ENCODE peak calls at places on chromosome X, in seven cellular contexts. D is right lobe of liver; G is astrocyte; A is colonic mucosa; F is vagina; L is CD8-positive, alpha-beta T cell; Y is tibial artery. W is an unnamed sample.

GRCh38 chrX:33045882-33046281 is 165.5 kb downstream of the DMD start:
- DNase-seq in D (no peak), G (no peak), A (no peak), F (no peak), L (no peak), Y (no peak), W (no peak)

GRCh38 chrX:23338334-23338733 is 3.7 kb downstream of the PTCHD1 start:
- DNase-seq in D (no peak), G (no peak), A (no peak), F (no peak), L (no peak), Y (no peak), W (no peak)

GRCh38 chrX:82591421-82591820 is 916.7 kb upstream of the POU3F4 start:
- DNase-seq in D (no peak), G (no peak), A (no peak), F (no peak), L (no peak), Y (no peak), W (no peak)

GRCh38 chrX:72123471-72124185 is 8.1 kb downstream of the RTL5 start:
- DNase-seq in D (no peak), G (peak; percentile 22), A (no peak), F (no peak), L (no peak), Y (peak; percentile 87), W (peak; percentile 21)

GRCh38 chrX:137562096-137562495 is 3.8 kb upstream of the ZIC3 start:
- DNase-seq in D (no peak), G (no peak), A (no peak), F (no peak), L (no peak), Y (no peak), W (no peak)

GRCh38 chrX:103919336-103919682 is 43.1 kb upstream of the TMSB15B start:
- DNase-seq in D (no peak), G (peak; percentile 44), A (peak; percentile 41), F (no peak), L (no peak), Y (no peak), W (no peak)

GRCh38 chrX:16310326-16310725 is 143.0 kb downstream of the MAGEB17 start:
- DNase-seq in D (no peak), G (no peak), A (no peak), F (no peak), L (no peak), Y (no peak), W (no peak)

GRCh38 chrX:109880629-109881028 is 122.3 kb upstream of the TMEM164 start:
- DNase-seq in D (no peak), G (no peak), A (no peak), F (no peak), L (no peak), Y (no peak), W (no peak)

GRCh38 chrX:100615015-100615414 is 21.6 kb downstream of the TSPAN6 start:
- DNase-seq in D (no peak), G (peak; percentile 57), A (peak; percentile 35), F (no peak), L (no peak), Y (no peak), W (no peak)

DNA sequence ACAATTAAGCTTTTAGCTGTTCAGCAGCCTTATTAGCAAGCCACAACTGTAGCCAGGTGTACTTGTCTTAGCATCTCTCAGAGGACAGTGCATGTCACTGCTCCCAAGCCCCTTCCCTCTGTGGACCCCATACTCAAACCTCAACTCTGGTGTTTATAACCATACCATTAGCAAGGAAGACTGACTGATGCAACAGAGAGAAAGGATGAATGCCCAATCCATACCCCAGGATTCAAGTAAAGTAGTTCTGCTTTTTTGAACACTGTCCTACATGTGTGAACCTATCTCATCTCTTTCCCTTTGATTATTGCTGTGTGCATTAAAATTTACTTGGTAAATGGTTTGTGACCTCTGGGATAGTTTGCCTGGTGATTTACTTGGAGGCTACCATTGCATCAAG is 22.8 kb upstream of the CYBB start:
- DNase-seq in D (no peak), G (no peak), A (no peak), F (no peak), L (no peak), Y (no peak), W (no peak)
- H3K4me1 ChIP-seq in D (no peaks in the 10 kb centered on the region), G (no peaks in the 10 kb centered on the region), A (no peaks in the 10 kb centered on the region), F (no peaks in the 10 kb centered on the region), L (peaks cover 38% of the 10 kb centered on the region), Y (no peaks in the 10 kb centered on the region), W (no peaks in the 10 kb centered on the region)

DNA sequence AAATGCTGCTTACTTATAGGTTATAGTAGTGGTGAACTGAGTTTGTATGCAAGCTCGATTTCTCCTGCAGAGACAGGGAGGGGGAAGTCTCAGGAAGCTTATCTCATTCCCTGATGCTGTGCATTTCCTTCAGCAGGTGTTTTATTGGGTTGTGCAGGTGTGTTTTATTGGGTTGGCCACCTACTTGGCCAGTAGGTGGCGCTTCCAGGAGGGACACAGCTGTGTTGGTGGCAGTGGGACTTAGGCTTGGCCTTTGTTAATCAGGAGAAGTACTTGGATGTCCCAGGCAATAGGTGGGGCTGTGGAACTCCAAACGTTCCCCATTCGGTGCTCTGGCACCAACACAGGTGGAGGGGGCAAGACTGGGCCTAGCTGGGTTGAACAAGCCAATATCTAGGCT is 196.0 kb upstream of the DCAF8L1 start:
- DNase-seq in D (no peak), G (no peak), A (peak; percentile 42), F (no peak), L (no peak), Y (no peak), W (peak; percentile 27)
- TF ChIP-seq CTCF in D (peak; percentile 33), G (no peak), A (no peak), F (no peak), L (no peak), Y (no peak), W (no peak)

DNA sequence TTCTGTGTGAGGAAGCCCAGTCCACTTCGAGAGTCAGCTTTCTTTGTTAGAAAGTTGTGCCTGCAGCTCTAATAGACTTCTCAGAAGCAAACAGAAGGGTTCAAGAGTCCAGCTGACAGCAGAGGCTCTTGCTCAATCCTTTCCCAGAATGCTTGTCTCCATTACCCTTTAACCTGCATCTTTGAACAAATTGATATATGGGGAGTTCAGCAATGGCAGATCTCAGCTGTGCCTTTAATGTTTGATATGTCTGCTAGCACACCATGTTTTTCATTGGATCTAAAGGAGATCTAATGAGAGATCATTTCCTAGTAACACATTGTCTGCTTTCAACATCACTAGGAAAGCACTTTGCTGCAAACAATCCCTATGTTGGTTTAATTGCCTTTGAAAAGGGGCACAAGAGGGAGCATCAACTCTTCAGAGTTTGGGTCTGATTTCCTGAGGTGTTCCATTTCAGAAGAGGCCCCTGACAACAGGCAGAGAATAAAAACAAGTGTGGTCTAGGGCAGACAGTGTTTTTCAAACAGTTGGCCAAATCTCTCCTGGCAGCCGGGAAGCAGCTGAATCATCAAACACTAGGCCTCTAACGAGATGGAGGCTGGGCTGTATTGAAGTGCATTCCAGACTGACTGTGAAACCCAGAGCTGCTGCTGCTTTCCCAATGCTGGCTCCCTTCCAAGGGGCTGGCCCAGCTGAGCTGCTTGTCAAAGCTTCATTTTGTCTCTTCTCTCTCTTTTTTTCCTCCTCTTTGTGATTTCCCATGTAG is 55.6 kb downstream of the LUZP4 start:
- DNase-seq in D (peak; percentile 89), G (peak; percentile 95), A (peak; percentile 73), F (peak; percentile 89), L (no peak), Y (peak; percentile 94), W (peak; percentile 65)
- H3K4me3 ChIP-seq in D (no peak overlapping the region), G (no peak overlapping the region), A (no peak overlapping the region), F (no peak overlapping the region), L (no peak overlapping the region), Y (no peak overlapping the region), W (no peak overlapping the region)

GRCh38 chrX:66008403-66008970 is 31.4 kb downstream of the VSIG4 start:
- DNase-seq in D (no peak), G (no peak), A (no peak), F (no peak), L (no peak), Y (no peak), W (no peak)
- H3K4me1 ChIP-seq in D (no peaks in the 10 kb centered on the region), G (no peaks in the 10 kb centered on the region), A (no peaks in the 10 kb centered on the region), F (no peaks in the 10 kb centered on the region), L (peaks cover 45% of the 10 kb centered on the region), Y (no peaks in the 10 kb centered on the region), W (no peaks in the 10 kb centered on the region)

GRCh38 chrX:31297881-31298280 is 226.0 kb upstream of the FTHL17 start:
- DNase-seq in D (no peak), G (no peak), A (no peak), F (no peak), L (no peak), Y (no peak), W (no peak)

GRCh38 chrX:31294475-31294874 is 222.6 kb upstream of the FTHL17 start:
- DNase-seq in D (no peak), G (no peak), A (no peak), F (no peak), L (no peak), Y (no peak), W (no peak)

GRCh38 chrX:31298881-31299280 is 227.0 kb upstream of the FTHL17 start:
- DNase-seq in D (no peak), G (no peak), A (no peak), F (no peak), L (no peak), Y (no peak), W (no peak)

GRCh38 chrX:31287861-31288260 is 216.0 kb upstream of the FTHL17 start:
- DNase-seq in D (no peak), G (no peak), A (no peak), F (no peak), L (no peak), Y (no peak), W (no peak)

DNA sequence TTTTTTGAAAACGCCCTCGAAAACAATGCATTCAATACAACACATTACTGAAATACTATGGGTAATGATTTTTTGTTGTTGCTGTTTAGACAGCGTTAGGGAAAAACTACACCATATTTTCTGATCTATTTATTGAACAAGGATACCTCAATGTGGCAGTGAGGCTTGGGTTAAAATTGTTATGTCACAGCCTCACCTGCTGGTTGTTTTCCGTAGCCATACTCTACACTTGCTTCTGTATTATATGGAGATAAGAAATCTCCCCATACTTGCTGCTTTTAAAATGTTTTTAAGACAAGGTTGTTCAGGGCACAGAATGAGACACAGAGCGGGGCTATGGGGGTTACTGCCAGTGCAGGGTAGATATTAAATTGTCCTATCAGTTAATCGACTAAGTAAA is 221.6 kb upstream of the FTHL17 start:
- DNase-seq in D (no peak), G (no peak), A (no peak), F (no peak), L (no peak), Y (no peak), W (no peak)
- TF ChIP-seq CTCF in D (peak; percentile 9), G (no peak), A (no peak), F (no peak), L (no peak), Y (no peak), W (no peak)

DNA sequence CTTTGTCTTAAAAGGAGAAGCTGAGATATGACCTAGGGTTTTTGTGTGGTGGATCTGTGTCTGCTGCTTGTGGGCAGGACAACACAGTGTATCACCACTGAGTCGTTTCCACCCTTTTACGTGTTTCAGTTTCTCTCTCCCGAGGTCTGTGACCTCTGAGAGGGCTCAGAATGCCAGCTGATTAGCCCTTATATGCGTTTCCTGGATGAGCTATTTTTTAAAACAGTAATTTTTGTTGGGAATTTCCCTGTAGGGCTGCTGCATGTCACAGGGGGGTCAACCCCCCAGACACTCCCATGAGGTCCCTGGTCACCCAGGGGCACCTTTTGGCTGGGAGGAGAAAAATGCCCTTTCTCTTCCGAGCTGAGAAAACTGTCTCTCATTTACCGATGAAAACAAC is 170.4 kb upstream of the CASK start:
- DNase-seq in D (no peak), G (peak; percentile 13), A (no peak), F (no peak), L (no peak), Y (no peak), W (no peak)
- H3K4me3 ChIP-seq in D (no peak overlapping the region), G (no peak overlapping the region), A (no peak overlapping the region), F (no peak overlapping the region), L (no peak overlapping the region), Y (no peak overlapping the region), W (no peak overlapping the region)

W was measured in mucosa of descending colon.